ENCODE peak calls at places on chromosomes 5 and 9, in ten cellular contexts. I, F, K, P, N, Y, H, Q, O and B are unnamed samples.

GRCh38 chr9:124054671-124055212 is 43.2 kb downstream of the LHX2 start:
- DNase-seq in I (peak), F (no peak), K (no peak), P (no peak), N (no peak), Y (peak), H (no peak), Q (no peak), O (no peak), B (peak)

GRCh38 chr5:58890265-58890664 is 307.4 kb downstream of the RAB3C start:
- DNase-seq in I (no peak), F (no peak), K (no peak), P (no peak), N (peak), Y (no peak), H (no peak), Q (no peak), O (no peak), B (no peak)

GRCh38 chr5:134175874-134176522 is 752 bp downstream of the SKP1 start:
- DNase-seq in I (peak), F (peak), K (no peak), P (peak), N (no peak), Y (peak), H (peak), Q (no peak), O (no peak), B (no peak)

GRCh38 chr9:137642118-137642601 is 23.4 kb downstream of the EHMT1 start:
- DNase-seq in I (no peak), F (no peak), K (no peak), P (no peak), N (no peak), Y (no peak), H (no peak), Q (no peak), O (no peak), B (no peak)

GRCh38 chr9:33737811-33738606 is 57.4 kb upstream of the PRSS3 start:
- DNase-seq in I (peak), F (peak), K (no peak), P (no peak), N (peak), Y (peak), H (peak), Q (peak), O (no peak), B (no peak)

GRCh38 chr9:125785187-125785840 is 38.1 kb downstream of the PBX3 start:
- DNase-seq in I (no peak), F (no peak), K (no peak), P (no peak), N (no peak), Y (no peak), H (no peak), Q (no peak), O (no peak), B (no peak)

GRCh38 chr9:36327903-36328302 is 69.7 kb upstream of the GNE start:
- DNase-seq in I (peak), F (no peak), K (no peak), P (no peak), N (no peak), Y (no peak), H (no peak), Q (no peak), O (no peak), B (peak)

GRCh38 chr5:141713616-141714309 is 31.7 kb upstream of the ARAP3 start:
- DNase-seq in I (no peak), F (no peak), K (no peak), P (no peak), N (no peak), Y (no peak), H (no peak), Q (no peak), O (no peak), B (no peak)

GRCh38 chr9:127112683-127113539 is 9.5 kb downstream of the ANGPTL2 start:
- DNase-seq in I (no peak), F (no peak), K (no peak), P (no peak), N (no peak), Y (no peak), H (peak), Q (no peak), O (no peak), B (no peak)

GRCh38 chr5:154410786-154411185 is 35.0 kb upstream of the SAP30L start:
- DNase-seq in I (no peak), F (no peak), K (peak), P (no peak), N (no peak), Y (no peak), H (no peak), Q (no peak), O (no peak), B (no peak)

GRCh38 chr9:129574911-129575574 is 45.9 kb downstream of the C9orf50 start:
- DNase-seq in I (peak), F (no peak), K (no peak), P (no peak), N (no peak), Y (no peak), H (no peak), Q (no peak), O (no peak), B (no peak)

GRCh38 chr5:146025108-146025507 is 80.3 kb downstream of the PLAC8L1 start:
- DNase-seq in I (no peak), F (no peak), K (no peak), P (no peak), N (no peak), Y (no peak), H (peak), Q (no peak), O (no peak), B (no peak)

GRCh38 chr5:6427689-6428088 is 21.0 kb upstream of the UBE2QL1 start:
- DNase-seq in I (no peak), F (no peak), K (no peak), P (no peak), N (no peak), Y (no peak), H (no peak), Q (no peak), O (no peak), B (no peak)

GRCh38 chr9:69325409-69326212 is 596 bp downstream of the ENTREP1 start:
- DNase-seq in I (no peak), F (peak), K (no peak), P (no peak), N (peak), Y (no peak), H (peak), Q (no peak), O (no peak), B (no peak)

GRCh38 chr5:98004463-98004862 is 769.0 kb upstream of the RGMB start:
- DNase-seq in I (no peak), F (no peak), K (no peak), P (no peak), N (no peak), Y (no peak), H (no peak), Q (no peak), O (no peak), B (no peak)

GRCh38 chr5:112419050-112419595 is at the start of gene EPB41L4A:
- DNase-seq in I (no peak), F (peak), K (no peak), P (no peak), N (peak), Y (no peak), H (peak), Q (no peak), O (peak), B (no peak)

GRCh38 chr5:57166250-57166649 is 7.6 kb upstream of the GPBP1 start:
- DNase-seq in I (no peak), F (no peak), K (no peak), P (no peak), N (no peak), Y (peak), H (no peak), Q (no peak), O (no peak), B (no peak)

GRCh38 chr5:14659821-14660607 is 4.5 kb upstream of the OTULIN start:
- DNase-seq in I (peak), F (no peak), K (no peak), P (no peak), N (no peak), Y (no peak), H (no peak), Q (no peak), O (no peak), B (no peak)

GRCh38 chr9:70561805-70562395 is 147.4 kb upstream of the KLF9 start:
- DNase-seq in I (peak), F (no peak), K (no peak), P (no peak), N (no peak), Y (no peak), H (no peak), Q (no peak), O (no peak), B (no peak)

GRCh38 chr9:123250504-123250903 is 17.9 kb downstream of the STRBP start:
- DNase-seq in I (no peak), F (no peak), K (no peak), P (no peak), N (no peak), Y (peak), H (no peak), Q (no peak), O (no peak), B (no peak)

GRCh38 chr5:139903805-139904565 is 108.4 kb downstream of the PSD2 start:
- DNase-seq in I (no peak), F (peak), K (no peak), P (peak), N (peak), Y (no peak), H (no peak), Q (no peak), O (no peak), B (no peak)

GRCh38 chr5:62130107-62130506 is 175.9 kb upstream of the KIF2A start:
- DNase-seq in I (no peak), F (no peak), K (no peak), P (no peak), N (no peak), Y (no peak), H (no peak), Q (no peak), O (no peak), B (no peak)

GRCh38 chr5:24365406-24365805 is 279.4 kb downstream of the CDH10 start:
- DNase-seq in I (no peak), F (no peak), K (no peak), P (no peak), N (no peak), Y (no peak), H (no peak), Q (no peak), O (no peak), B (no peak)

GRCh38 chr9:72807765-72808445 is 144.9 kb downstream of the ALDH1A1 start:
- DNase-seq in I (no peak), F (no peak), K (no peak), P (no peak), N (no peak), Y (no peak), H (no peak), Q (peak), O (no peak), B (no peak)

GRCh38 chr5:58459276-58459859 is 518 bp downstream of the PLK2 start:
- DNase-seq in I (peak), F (peak), K (no peak), P (peak), N (peak), Y (no peak), H (peak), Q (no peak), O (peak), B (no peak)

GRCh38 chr9:125370786-125371185 is 109.2 kb downstream of the GAPVD1 start:
- DNase-seq in I (no peak), F (no peak), K (no peak), P (no peak), N (no peak), Y (no peak), H (no peak), Q (no peak), O (no peak), B (no peak)

GRCh38 chr9:104264431-104264830 is 170.3 kb downstream of the SMC2 start:
- DNase-seq in I (no peak), F (no peak), K (no peak), P (no peak), N (no peak), Y (no peak), H (no peak), Q (no peak), O (no peak), B (no peak)

GRCh38 chr9:15149450-15149849 is 157.6 kb downstream of the TTC39B start:
- DNase-seq in I (no peak), F (no peak), K (no peak), P (no peak), N (no peak), Y (no peak), H (no peak), Q (no peak), O (no peak), B (no peak)

GRCh38 chr5:98968056-98968564 is 39.3 kb upstream of the CHD1 start:
- DNase-seq in I (no peak), F (no peak), K (no peak), P (no peak), N (no peak), Y (no peak), H (no peak), Q (no peak), O (no peak), B (no peak)

DNA sequence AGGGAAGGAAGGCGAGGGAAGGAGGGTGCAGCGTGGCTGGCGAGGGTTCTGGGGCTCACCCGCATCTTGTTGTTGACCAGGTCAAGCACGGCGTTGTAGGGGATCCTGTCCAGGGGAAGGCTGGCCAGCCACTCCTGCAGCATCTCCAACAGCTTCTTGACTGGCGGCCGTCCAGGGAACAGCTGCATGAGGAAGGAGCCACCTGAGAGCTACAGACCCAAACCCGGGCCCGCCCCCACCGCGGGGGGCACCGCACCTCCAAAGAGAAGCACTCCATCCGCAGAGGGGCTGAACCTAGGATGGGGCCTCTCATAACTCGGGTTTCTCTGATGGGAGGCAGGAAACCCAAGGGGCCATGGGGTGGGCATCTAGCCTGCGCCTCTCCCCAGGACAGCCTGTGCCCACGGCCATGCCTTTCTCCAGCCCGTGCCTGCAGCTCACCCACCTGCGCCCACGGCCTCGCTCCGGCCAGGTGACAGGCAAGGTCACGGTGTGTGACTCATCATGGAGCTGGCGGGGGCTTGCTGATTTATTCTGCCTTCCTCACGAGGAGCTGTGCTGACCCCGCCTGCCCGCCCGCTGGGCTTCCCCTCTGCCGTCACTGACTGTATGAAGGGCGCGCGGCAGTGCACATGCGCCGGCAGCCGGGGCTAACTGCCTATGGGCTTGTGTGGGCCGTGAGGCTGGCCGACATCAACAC is 11.8 kb upstream of the LHX3 start:
- DNase-seq in I (no peak), F (no peak), K (no peak), P (no peak), N (no peak), Y (no peak), H (no peak), Q (no peak), O (no peak), B (no peak)
- TF ChIP-seq POLR2A in I (no peak), F (no peak), K (no peak), P (no peak), N (no peak), Y (no peak), H (no peak), Q (no peak), O (no peak), B (no peak)

GRCh38 chr5:96807099-96807654 is 568 bp downstream of the ERAP1 start:
- DNase-seq in I (peak), F (peak), K (no peak), P (peak), N (peak), Y (peak), H (peak), Q (no peak), O (peak), B (peak)
- TF ChIP-seq POLR2A in I (peak), F (peak), K (peak), P (no peak), N (peak), Y (peak), H (no peak), Q (no peak), O (peak), B (peak)

GRCh38 chr9:120924698-120925534 is 1.7 kb downstream of the TRAF1 start:
- DNase-seq in I (peak), F (no peak), K (no peak), P (peak), N (no peak), Y (no peak), H (no peak), Q (no peak), O (no peak), B (no peak)

GRCh38 chr9:120927125-120928014 is 774 bp upstream of the TRAF1 start:
- DNase-seq in I (no peak), F (no peak), K (no peak), P (peak), N (no peak), Y (peak), H (no peak), Q (no peak), O (no peak), B (no peak)

GRCh38 chr9:120928015-120928719 is 1.6 kb upstream of the TRAF1 start:
- DNase-seq in I (no peak), F (peak), K (no peak), P (peak), N (no peak), Y (no peak), H (peak), Q (no peak), O (peak), B (no peak)

GRCh38 chr9:120925535-120926396 is 830 bp downstream of the TRAF1 start:
- DNase-seq in I (peak), F (no peak), K (no peak), P (peak), N (peak), Y (peak), H (no peak), Q (no peak), O (no peak), B (peak)

DNA sequence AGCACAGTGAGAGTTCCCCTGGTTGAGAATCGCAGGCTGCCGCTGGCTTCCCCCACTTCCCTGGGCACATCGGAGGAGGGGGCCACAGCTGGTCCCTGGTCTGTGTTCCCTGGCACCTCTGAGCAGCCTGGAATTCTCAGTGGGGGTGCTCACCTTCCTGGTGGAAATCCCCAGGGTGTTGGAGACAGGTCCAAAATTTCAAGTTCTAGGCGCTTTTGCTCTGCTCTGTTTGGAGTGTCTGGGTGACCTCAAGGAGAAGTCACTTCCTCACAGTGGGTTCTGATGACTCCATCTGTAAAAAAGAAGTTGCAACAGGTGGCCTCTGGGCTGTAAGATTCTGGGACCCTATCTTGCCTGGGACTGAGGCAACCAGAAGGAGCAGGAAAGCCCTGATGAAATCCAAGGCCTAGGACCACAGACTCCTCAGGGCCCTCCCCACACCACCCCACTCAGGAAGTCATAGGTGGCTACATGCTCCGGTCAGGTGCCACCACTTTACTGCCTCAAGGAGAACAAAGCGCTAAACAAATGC is at the start of gene TRAF1:
- DNase-seq in I (peak), F (no peak), K (no peak), P (peak), N (no peak), Y (peak), H (no peak), Q (no peak), O (no peak), B (no peak)
- TF ChIP-seq POLR2A in I (no peak), F (no peak), K (no peak), P (no peak), N (no peak), Y (no peak), H (no peak), Q (no peak), O (no peak), B (no peak)

GRCh38 chr9:130937146-130938076 is 1.6 kb downstream of the FIBCD1 start:
- DNase-seq in I (no peak), F (no peak), K (no peak), P (no peak), N (no peak), Y (no peak), H (no peak), Q (no peak), O (no peak), B (no peak)
- TF ChIP-seq POLR2A in I (no peak), F (no peak), K (no peak), P (no peak), N (no peak), Y (no peak), H (no peak), Q (no peak), O (no peak), B (no peak)

GRCh38 chr5:74966151-74967050 is 86.0 kb downstream of the GCNT4 start:
- DNase-seq in I (peak), F (peak), K (no peak), P (no peak), N (no peak), Y (no peak), H (peak), Q (no peak), O (no peak), B (no peak)
- TF ChIP-seq POLR2A in I (no peak), F (no peak), K (no peak), P (no peak), N (no peak), Y (no peak), H (no peak), Q (no peak), O (no peak), B (no peak)

GRCh38 chr9:82582693-82583092 is 480.2 kb downstream of the RASEF start:
- DNase-seq in I (no peak), F (peak), K (no peak), P (no peak), N (no peak), Y (no peak), H (no peak), Q (no peak), O (no peak), B (no peak)

GRCh38 chr9:82583524-82583923 is 479.4 kb downstream of the RASEF start:
- DNase-seq in I (no peak), F (peak), K (no peak), P (no peak), N (no peak), Y (no peak), H (no peak), Q (no peak), O (no peak), B (no peak)

GRCh38 chr9:82584349-82584846 is 478.5 kb downstream of the RASEF start:
- DNase-seq in I (peak), F (peak), K (peak), P (no peak), N (no peak), Y (no peak), H (no peak), Q (no peak), O (no peak), B (no peak)

GRCh38 chr9:82580921-82581320 is 482.0 kb downstream of the RASEF start:
- DNase-seq in I (no peak), F (no peak), K (no peak), P (no peak), N (no peak), Y (no peak), H (no peak), Q (no peak), O (no peak), B (no peak)

GRCh38 chr9:82581516-82581915 is 481.4 kb downstream of the RASEF start:
- DNase-seq in I (no peak), F (no peak), K (no peak), P (no peak), N (no peak), Y (no peak), H (no peak), Q (no peak), O (no peak), B (no peak)
- TF ChIP-seq POLR2A in I (no peak), F (no peak), K (no peak), P (no peak), N (no peak), Y (no peak), H (no peak), Q (no peak), O (no peak), B (no peak)

GRCh38 chr9:94780516-94780950 is 54.0 kb downstream of the AOPEP start:
- DNase-seq in I (no peak), F (peak), K (no peak), P (no peak), N (no peak), Y (no peak), H (no peak), Q (no peak), O (no peak), B (no peak)
- TF ChIP-seq POLR2A in I (no peak), F (no peak), K (no peak), P (no peak), N (no peak), Y (no peak), H (no peak), Q (no peak), O (no peak), B (no peak)

GRCh38 chr5:38556115-38556598 is 289 bp downstream of the LIFR start:
- DNase-seq in I (no peak), F (no peak), K (no peak), P (no peak), N (peak), Y (no peak), H (no peak), Q (no peak), O (no peak), B (peak)
- TF ChIP-seq POLR2A in I (peak), F (no peak), K (no peak), P (no peak), N (no peak), Y (no peak), H (no peak), Q (no peak), O (peak), B (no peak)